ENCODE peak calls at places on chromosome 18, in eight cellular contexts. N is B cell; L is tibial nerve; Y is CD4-positive, alpha-beta T cell; R is AG04449; P is tibial artery; E is activated B cell treated with CpG ODN at 0.5 μM for 24 hours; A is heart left ventricle. I is an unnamed sample.
A peak's percentile ranks its signal among the peaks of the same experiment; 100 is the strongest.

GRCh38 chr18:45059695-45060094 is 379.0 kb downstream of the SETBP1 start:
- DNase-seq in R (peak; percentile 17), E (no peak), N (no peak), Y (no peak), P (no peak), L (no peak), A (no peak), I (peak; percentile 50)

GRCh38 chr18:43812627-43813026 is 535.3 kb upstream of the SYT4 start:
- DNase-seq in R (no peak), L (no peak), Y (no peak), P (no peak), N (no peak), E (no peak), A (no peak), I (no peak)

GRCh38 chr18:67726882-67727281 is 210.4 kb upstream of the DSEL start:
- DNase-seq in A (no peak), N (no peak), Y (no peak), P (no peak), L (no peak), R (no peak), E (no peak), I (no peak)

GRCh38 chr18:58087928-58088722 is 44.1 kb downstream of the NEDD4L start:
- DNase-seq in Y (no peak), N (no peak), A (no peak), L (no peak), R (no peak), E (no peak), P (no peak), I (peak; percentile 76)

GRCh38 chr18:22711381-22711717 is 221.8 kb upstream of the RBBP8 start:
- DNase-seq in L (no peak), N (no peak), E (no peak), R (no peak), P (no peak), Y (no peak), A (no peak), I (no peak)

GRCh38 chr18:23069481-23069880 is 65.8 kb upstream of the CABLES1 start:
- DNase-seq in A (no peak), Y (peak; percentile 47), R (no peak), N (peak; percentile 33), P (no peak), E (no peak), L (no peak), I (peak; percentile 67)

GRCh38 chr18:50313873-50314460 is 26.5 kb upstream of the CXXC1 start:
- DNase-seq in A (no peak), P (no peak), E (no peak), N (no peak), R (no peak), Y (no peak), L (no peak), I (no peak)

GRCh38 chr18:26524002-26524401 is 24.4 kb downstream of the KCTD1 start:
- DNase-seq in R (no peak), Y (no peak), N (no peak), L (no peak), A (no peak), E (no peak), P (no peak), I (no peak)

GRCh38 chr18:76564636-76565237 is 69.7 kb upstream of the ZNF516 start:
- DNase-seq in L (no peak), N (no peak), E (no peak), Y (no peak), P (no peak), A (peak; percentile 18), R (no peak), I (no peak)

GRCh38 chr18:75247601-75248421 is 37.2 kb downstream of the TSHZ1 start:
- DNase-seq in N (peak; percentile 18), A (no peak), L (no peak), P (no peak), E (no peak), R (no peak), Y (no peak), I (no peak)

GRCh38 chr18:62585274-62586147 is 62.7 kb downstream of the ZCCHC2 start:
- DNase-seq in P (no peak), Y (no peak), A (no peak), L (no peak), E (no peak), R (no peak), N (no peak), I (no peak)

GRCh38 chr18:62588217-62588616 is 65.4 kb downstream of the ZCCHC2 start:
- DNase-seq in P (no peak), Y (no peak), E (no peak), L (no peak), N (no peak), R (no peak), A (no peak), I (no peak)

GRCh38 chr18:62587689-62588088 is 64.9 kb downstream of the ZCCHC2 start:
- DNase-seq in L (no peak), A (no peak), N (no peak), P (no peak), E (no peak), Y (no peak), R (no peak), I (no peak)

GRCh38 chr18:62586148-62586774 is 63.4 kb downstream of the ZCCHC2 start:
- DNase-seq in P (peak; percentile 76), R (no peak), N (peak; percentile 70), A (peak; percentile 85), Y (no peak), L (peak; percentile 44), E (peak; percentile 50), I (peak; percentile 54)

DNA sequence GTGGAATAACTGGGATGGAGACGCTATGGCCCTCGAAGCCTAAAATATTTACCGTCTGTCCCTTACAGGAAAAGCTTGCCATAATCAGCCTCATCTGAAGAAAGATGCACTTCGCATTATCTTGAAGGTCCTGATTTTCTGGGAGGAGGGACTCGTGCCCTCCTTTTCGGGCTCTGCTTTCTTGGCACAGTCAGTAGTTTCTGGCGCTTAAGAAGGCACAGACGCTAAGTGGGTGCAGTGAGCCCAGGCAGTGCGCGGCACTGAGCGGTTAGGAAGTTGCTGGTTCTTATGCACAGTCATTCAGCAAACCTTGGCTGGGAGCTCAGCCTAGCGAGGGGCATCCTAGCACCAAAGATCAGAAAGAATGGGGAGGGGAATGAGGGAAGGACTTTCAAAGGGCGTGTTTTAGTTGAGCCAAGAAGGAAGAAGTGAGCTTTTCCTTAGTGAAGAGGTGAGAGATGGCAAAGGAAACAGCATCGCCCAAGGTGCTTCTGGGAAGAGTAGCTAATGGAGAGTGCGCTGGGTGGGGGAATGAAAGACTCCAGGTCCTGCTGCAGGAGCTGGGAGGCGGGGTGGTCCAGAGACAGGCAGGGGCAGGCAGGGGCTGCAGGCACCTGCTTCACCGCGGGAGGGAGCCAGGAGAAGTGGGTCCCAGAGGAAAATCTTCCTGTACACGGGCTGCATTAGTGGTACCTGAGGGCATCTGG is 64.1 kb downstream of the ZCCHC2 start:
- DNase-seq in E (no peak), N (no peak), R (no peak), P (no peak), A (no peak), Y (no peak), L (no peak), I (no peak)
- TF ChIP-seq CTCF in E (no peak), N (no peak), R (no peak), P (no peak), A (no peak), Y (no peak), L (no peak), I (no peak)

DNA sequence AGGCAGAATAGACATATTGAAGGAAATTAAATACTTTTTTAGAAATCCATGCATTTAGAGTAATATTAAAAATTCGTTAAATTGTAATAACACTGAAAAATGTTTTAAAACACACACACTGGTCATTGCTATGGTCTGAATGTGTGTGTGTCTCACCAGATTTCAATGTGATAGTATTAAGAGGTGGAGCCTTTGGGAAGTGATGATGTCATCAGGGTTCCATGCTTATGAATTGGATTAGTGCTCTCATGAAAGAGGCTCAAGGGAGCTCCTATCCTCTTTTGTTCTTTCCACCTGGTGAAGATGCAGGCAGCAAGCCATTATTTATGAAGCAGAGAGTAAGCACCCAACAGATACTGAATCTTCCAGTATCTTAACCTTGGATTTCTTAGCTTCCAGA is 441.8 kb downstream of the CDH2 start:
- DNase-seq in P (no peak), R (no peak), A (no peak), L (no peak), N (no peak), Y (no peak), E (no peak), I (no peak)
- TF ChIP-seq CTCF in P (no peak), R (no peak), A (no peak), L (no peak), N (no peak), Y (no peak), E (no peak), I (no peak)

GRCh38 chr18:9868857-9869712 is 16.7 kb upstream of the TXNDC2 start:
- DNase-seq in P (no peak), R (no peak), E (no peak), L (no peak), N (no peak), A (no peak), Y (no peak), I (no peak)
- TF ChIP-seq CTCF in P (no peak), R (no peak), E (no peak), L (no peak), N (no peak), A (no peak), Y (no peak), I (no peak)

GRCh38 chr18:64322189-64322588 is 173.3 kb upstream of the LINC00305 start:
- DNase-seq in N (no peak), Y (no peak), A (no peak), R (no peak), E (no peak), L (no peak), P (no peak), I (no peak)

GRCh38 chr18:64318547-64318946 is 169.7 kb upstream of the LINC00305 start:
- DNase-seq in A (no peak), R (no peak), N (no peak), E (no peak), P (no peak), L (no peak), Y (no peak), I (no peak)
- TF ChIP-seq CTCF in A (no peak), R (no peak), N (peak; percentile 44), E (peak; percentile 42), P (no peak), L (no peak), Y (no peak), I (peak; percentile 11)

DNA sequence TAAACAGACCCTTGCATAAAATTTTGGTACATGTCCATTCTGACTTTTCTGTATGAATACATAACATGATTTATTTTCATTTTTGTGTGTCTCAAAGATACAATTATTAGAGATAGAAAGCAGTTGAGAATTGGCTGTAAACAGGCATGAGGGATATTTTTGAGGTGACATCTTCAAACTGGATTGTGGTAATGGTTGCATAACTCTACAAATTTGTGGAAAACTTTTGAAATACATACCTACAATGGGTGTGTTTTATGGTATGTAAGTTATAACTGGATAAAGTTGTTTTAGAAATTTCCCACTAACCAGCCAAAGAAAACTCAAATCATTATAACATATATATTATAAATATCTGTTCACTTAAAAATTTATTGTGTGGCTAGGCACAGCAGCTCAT is 39.6 kb downstream of the GREB1L start:
- DNase-seq in L (no peak), E (no peak), R (no peak), N (no peak), Y (no peak), P (no peak), A (no peak), I (no peak)
- TF ChIP-seq CTCF in L (no peak), E (no peak), R (no peak), N (no peak), Y (no peak), P (no peak), A (no peak), I (no peak)

GRCh38 chr18:38790303-38790702 is 1224.7 kb upstream of the CELF4 start:
- DNase-seq in Y (no peak), R (no peak), P (no peak), A (no peak), L (no peak), N (no peak), E (no peak), I (no peak)
- TF ChIP-seq CTCF in Y (no peak), R (no peak), P (no peak), A (peak; percentile 20), L (no peak), N (no peak), E (no peak), I (no peak)

I was measured in CD14-positive monocyte.